ENCODE peak calls at places on chromosomes 5 and 9, in ten cellular contexts. S, J, E, F, T, Z, B, G, U and N are unnamed samples.

GRCh38 chr5:41433552-41434181 is 76.7 kb downstream of the PLCXD3 start:
- DNase-seq in U (no peak), S (no peak), T (no peak), Z (no peak), B (no peak), G (no peak), E (no peak), F (peak), J (no peak), N (no peak)

GRCh38 chr9:97503862-97504210 is 2.4 kb downstream of the TMOD1 start:
- DNase-seq in J (no peak), G (no peak), S (no peak), F (no peak), B (no peak), U (no peak), Z (no peak), T (no peak), E (no peak), N (no peak)

GRCh38 chr5:143350790-143351603 is 52.5 kb downstream of the NR3C1 start:
- DNase-seq in B (peak), F (peak), J (no peak), T (no peak), U (no peak), S (no peak), G (no peak), Z (peak), E (no peak), N (no peak)

GRCh38 chr5:144102361-144102760 is 68.1 kb downstream of the YIPF5 start:
- DNase-seq in Z (no peak), S (no peak), T (no peak), F (peak), U (no peak), J (no peak), B (no peak), G (no peak), E (no peak), N (no peak)

GRCh38 chr5:100731768-100732167 is 171.3 kb downstream of the ST8SIA4 start:
- DNase-seq in B (no peak), G (no peak), J (no peak), S (no peak), Z (no peak), T (no peak), E (no peak), F (peak), U (no peak), N (no peak)

GRCh38 chr5:9927106-9927505 is 297.0 kb upstream of the TAS2R1 start:
- DNase-seq in Z (no peak), J (no peak), G (no peak), F (peak), S (no peak), B (no peak), U (no peak), T (no peak), E (no peak), N (no peak)

GRCh38 chr5:91074615-91075014 is 308.5 kb downstream of the ARRDC3 start:
- DNase-seq in G (no peak), Z (peak), U (no peak), E (no peak), T (no peak), S (no peak), B (no peak), J (no peak), F (peak), N (no peak)

GRCh38 chr9:110969971-110970381 is 68.3 kb downstream of the LPAR1 start:
- DNase-seq in F (peak), S (no peak), T (no peak), Z (peak), E (peak), B (no peak), U (no peak), G (no peak), J (no peak), N (no peak)

GRCh38 chr9:109817146-109817845 is 37.3 kb downstream of the PALM2AKAP2 start:
- DNase-seq in T (no peak), G (no peak), E (no peak), Z (no peak), U (no peak), J (no peak), S (no peak), B (no peak), F (peak), N (no peak)

GRCh38 chr5:78569441-78569840 is 79.1 kb downstream of the LHFPL2 start:
- DNase-seq in T (no peak), G (peak), B (no peak), F (no peak), E (peak), J (peak), U (peak), S (peak), Z (peak), N (peak)

GRCh38 chr5:123549256-123549904 is 37.4 kb downstream of the CSNK1G3 start:
- DNase-seq in S (no peak), U (no peak), B (no peak), Z (no peak), E (no peak), F (no peak), T (no peak), G (no peak), J (no peak), N (no peak)

GRCh38 chr5:74040811-74041491 is 415.0 kb downstream of the ARHGEF28 start:
- DNase-seq in U (no peak), G (no peak), S (no peak), B (no peak), T (no peak), E (no peak), Z (no peak), F (peak), J (no peak), N (no peak)

GRCh38 chr5:168269950-168270349 is 21.5 kb upstream of the WWC1 start:
- DNase-seq in B (no peak), T (no peak), F (peak), E (peak), G (no peak), J (no peak), S (no peak), Z (peak), U (no peak), N (no peak)

GRCh38 chr5:136063778-136064465 is 35.1 kb downstream of the TGFBI start:
- DNase-seq in F (no peak), U (no peak), B (no peak), G (no peak), Z (no peak), T (no peak), E (no peak), S (no peak), J (no peak), N (no peak)

GRCh38 chr9:91101598-91102168 is 260.0 kb downstream of the AUH start:
- DNase-seq in Z (no peak), B (no peak), G (no peak), J (no peak), E (no peak), F (no peak), U (no peak), S (no peak), T (no peak), N (no peak)

GRCh38 chr5:150660108-150660831 is 781 bp upstream of the MYOZ3 start:
- DNase-seq in T (no peak), S (no peak), F (no peak), G (no peak), U (no peak), Z (no peak), J (no peak), B (no peak), E (peak), N (no peak)

GRCh38 chr9:128916204-128916603 is 4.6 kb upstream of the PHYHD1 start:
- DNase-seq in Z (no peak), B (no peak), S (no peak), T (peak), E (no peak), G (peak), U (no peak), F (peak), J (peak), N (peak)

GRCh38 chr9:22054076-22054475 is 45.0 kb upstream of the CDKN2B start:
- DNase-seq in J (no peak), Z (no peak), U (no peak), T (no peak), E (no peak), G (no peak), B (no peak), F (no peak), S (no peak), N (no peak)

GRCh38 chr5:178323961-178324360 is 91.4 kb upstream of the PHYKPL start:
- DNase-seq in F (no peak), Z (no peak), U (no peak), J (no peak), T (peak), E (no peak), B (no peak), S (no peak), G (no peak), N (no peak)

GRCh38 chr9:85172001-85172978 is 502.8 kb downstream of the NTRK2 start:
- DNase-seq in Z (no peak), T (no peak), J (no peak), U (peak), S (no peak), F (no peak), G (no peak), E (no peak), B (no peak), N (no peak)

GRCh38 chr9:20989923-20990341 is 41.5 kb downstream of the HACD4 start:
- DNase-seq in B (no peak), T (peak), S (no peak), U (peak), G (peak), F (no peak), Z (no peak), E (no peak), J (peak), N (peak)

GRCh38 chr5:116273458-116274242 is 188.8 kb downstream of the COMMD10 start:
- DNase-seq in G (no peak), T (no peak), F (peak), U (no peak), E (no peak), B (no peak), Z (peak), S (no peak), J (no peak), N (no peak)

GRCh38 chr9:115164511-115164974 is 46.6 kb upstream of the TNC start:
- DNase-seq in Z (peak), G (no peak), E (peak), F (peak), S (no peak), B (peak), U (no peak), T (no peak), J (peak), N (no peak)

GRCh38 chr5:5884593-5884992 is 462.1 kb downstream of the ICE1 start:
- DNase-seq in S (no peak), U (no peak), E (no peak), B (no peak), F (no peak), G (no peak), T (no peak), Z (no peak), J (no peak), N (no peak)

GRCh38 chr5:5886353-5886752 is 463.9 kb downstream of the ICE1 start:
- DNase-seq in E (no peak), T (no peak), B (no peak), J (no peak), U (no peak), F (no peak), Z (no peak), S (no peak), G (no peak), N (no peak)

GRCh38 chr5:5887818-5888217 is 465.3 kb downstream of the ICE1 start:
- DNase-seq in J (no peak), T (no peak), Z (no peak), G (no peak), E (no peak), F (no peak), B (no peak), S (no peak), U (no peak), N (no peak)

GRCh38 chr5:5885782-5886181 is 463.3 kb downstream of the ICE1 start:
- DNase-seq in E (no peak), T (no peak), S (no peak), Z (no peak), J (no peak), B (no peak), G (no peak), U (no peak), F (no peak), N (no peak)

DNA sequence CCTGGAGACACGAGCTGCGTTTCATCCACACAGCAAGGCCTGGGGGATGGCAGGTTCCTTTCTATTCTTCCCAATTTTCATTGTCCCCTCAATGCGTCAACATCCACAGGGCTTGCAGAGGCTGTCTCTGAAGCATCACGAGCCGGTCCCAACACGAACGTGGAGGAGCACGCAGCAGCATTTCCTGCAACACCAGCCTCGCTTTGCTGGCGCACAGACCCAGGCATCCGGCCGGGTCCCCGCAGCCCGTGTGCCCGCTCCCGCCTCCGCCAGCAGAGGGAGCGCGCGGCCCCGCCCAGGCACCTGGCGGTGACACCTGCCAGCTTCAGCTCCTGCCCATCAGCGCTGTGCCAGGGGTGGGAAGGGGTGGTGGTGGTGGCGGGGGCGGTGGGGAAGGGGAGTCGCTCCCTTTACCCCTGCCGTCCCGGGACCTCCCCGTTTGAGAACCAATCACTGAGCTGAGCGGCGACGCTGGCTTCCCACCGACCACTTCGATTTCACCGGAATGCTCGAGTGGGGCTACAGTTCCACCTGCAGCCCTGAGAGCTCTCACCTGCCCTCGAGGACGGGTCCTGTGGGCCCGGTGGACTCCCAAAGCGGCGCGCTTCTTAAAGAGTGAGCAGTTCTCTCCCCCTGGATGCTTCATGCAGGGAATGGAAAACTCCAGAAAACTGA is 464.5 kb downstream of the ICE1 start:
- DNase-seq in E (peak), U (no peak), B (no peak), G (peak), Z (no peak), S (peak), T (peak), J (peak), F (peak), N (peak)
- TF ChIP-seq CTCF in E (peak), U (no peak), B (no peak), G (peak), Z (no peak), S (peak), T (peak), J (peak), F (peak), N (peak)

GRCh38 chr5:127961006-127961763 is 122.4 kb upstream of the SLC12A2 start:
- DNase-seq in U (no peak), J (no peak), B (no peak), F (no peak), G (no peak), S (no peak), Z (no peak), T (no peak), E (no peak), N (no peak)

GRCh38 chr5:127963931-127964330 is 119.6 kb upstream of the SLC12A2 start:
- DNase-seq in E (no peak), T (no peak), B (no peak), F (no peak), S (no peak), Z (peak), J (no peak), G (no peak), U (no peak), N (no peak)

GRCh38 chr5:127961764-127962148 is 121.8 kb upstream of the SLC12A2 start:
- DNase-seq in E (no peak), U (no peak), B (no peak), F (no peak), T (no peak), Z (no peak), G (no peak), J (no peak), S (no peak), N (no peak)

GRCh38 chr5:127963233-127963632 is 120.3 kb upstream of the SLC12A2 start:
- DNase-seq in E (no peak), S (no peak), F (no peak), G (no peak), U (no peak), Z (no peak), T (no peak), J (no peak), B (no peak), N (no peak)

GRCh38 chr5:127962491-127962890 is 121.1 kb upstream of the SLC12A2 start:
- DNase-seq in E (no peak), B (no peak), S (no peak), F (no peak), J (no peak), U (no peak), T (no peak), G (no peak), Z (no peak), N (no peak)
- H3K4me3 ChIP-seq in E (no peak), B (no peak), S (no peak), F (no peak), J (no peak), U (no peak), T (no peak), G (no peak), Z (no peak), N (no peak)

DNA sequence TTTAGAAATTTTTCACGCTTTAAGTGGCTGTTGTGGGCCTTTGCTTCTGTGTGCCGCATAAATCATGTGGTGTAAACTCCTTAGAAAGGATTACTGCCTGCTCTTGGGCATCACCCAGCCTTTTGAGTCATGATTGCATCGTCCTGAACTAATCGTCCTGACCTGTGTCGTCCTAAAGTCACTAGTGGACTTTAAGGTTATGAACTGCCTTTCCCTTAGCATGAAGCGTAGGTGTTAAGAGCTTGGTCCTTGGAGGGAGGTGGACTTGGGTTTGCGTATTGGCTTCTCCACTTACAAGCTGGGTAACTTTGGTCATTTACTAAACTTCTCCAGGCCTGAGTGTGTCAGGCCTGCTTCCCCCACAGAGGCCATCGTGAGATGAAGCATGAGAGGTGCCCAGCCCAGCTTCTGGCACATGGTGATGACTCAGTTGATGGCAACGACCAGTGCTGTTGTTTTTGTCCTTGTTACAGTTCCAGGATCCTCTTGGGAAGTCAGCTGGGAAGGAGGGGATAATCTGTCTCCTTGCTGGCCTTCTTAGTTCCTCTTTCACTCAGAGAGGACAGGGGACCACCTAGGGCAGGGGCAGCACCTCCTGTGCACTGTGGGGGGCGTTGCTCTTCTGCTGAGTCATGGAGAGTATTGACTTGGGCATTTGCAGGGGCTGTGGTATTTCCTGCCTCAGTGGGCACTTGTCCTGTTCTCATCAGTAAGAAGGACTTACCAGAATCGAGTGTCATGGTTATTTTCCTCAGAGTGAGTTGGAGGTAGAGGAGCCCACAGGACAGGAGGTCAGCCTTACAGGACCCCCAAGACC is 54.2 kb upstream of the NCS1 start:
- DNase-seq in T (no peak), U (no peak), J (no peak), Z (peak), B (peak), E (no peak), G (no peak), S (no peak), F (peak), N (peak)
- TF ChIP-seq CTCF in T (no peak), U (no peak), J (no peak), Z (no peak), B (no peak), E (no peak), G (no peak), S (no peak), F (no peak), N (no peak)

GRCh38 chr9:134375011-134375390 is 48.7 kb downstream of the RXRA start:
- DNase-seq in E (no peak), T (no peak), F (no peak), Z (peak), J (peak), S (no peak), B (no peak), U (peak), G (peak), N (peak)
- H3K4me3 ChIP-seq in E (no peak), T (peak), F (no peak), Z (no peak), J (no peak), S (no peak), B (no peak), U (no peak), G (peak), N (peak)

GRCh38 chr9:135478858-135479468 is 619 bp upstream of the PPP1R26 start:
- DNase-seq in B (no peak), Z (peak), T (peak), E (peak), F (peak), S (peak), G (peak), J (peak), U (peak), N (no peak)
- TF ChIP-seq CTCF in B (no peak), Z (no peak), T (no peak), E (peak), F (peak), S (peak), G (peak), J (no peak), U (no peak), N (no peak)

GRCh38 chr5:122140900-122141299 is 11.6 kb downstream of the ZNF474 start:
- DNase-seq in J (no peak), S (no peak), Z (no peak), G (no peak), E (no peak), T (no peak), B (no peak), U (no peak), F (no peak), N (no peak)
- H3K4me3 ChIP-seq in J (no peak), S (no peak), Z (no peak), G (no peak), E (no peak), T (no peak), B (no peak), U (no peak), F (no peak), N (no peak)

GRCh38 chr5:59189482-59189881 is 606.6 kb downstream of the RAB3C start:
- DNase-seq in B (no peak), F (no peak), J (no peak), G (no peak), T (no peak), Z (no peak), S (peak), E (no peak), U (no peak), N (no peak)

GRCh38 chr5:59187772-59188347 is 605.0 kb downstream of the RAB3C start:
- DNase-seq in T (no peak), G (no peak), E (no peak), F (no peak), J (no peak), S (no peak), U (no peak), Z (peak), B (no peak), N (no peak)

GRCh38 chr5:59190746-59191145 is 607.9 kb downstream of the RAB3C start:
- DNase-seq in J (no peak), Z (no peak), F (no peak), T (no peak), E (no peak), S (no peak), G (no peak), U (no peak), B (no peak), N (no peak)

GRCh38 chr5:59186623-59187022 is 603.7 kb downstream of the RAB3C start:
- DNase-seq in S (no peak), F (no peak), E (no peak), B (no peak), G (no peak), Z (no peak), U (no peak), T (no peak), J (no peak), N (no peak)

GRCh38 chr5:59188415-59189225 is 605.7 kb downstream of the RAB3C start:
- DNase-seq in J (peak), G (peak), S (peak), Z (peak), B (peak), U (peak), T (peak), E (peak), F (peak), N (peak)
- TF ChIP-seq CTCF in J (peak), G (peak), S (peak), Z (peak), B (peak), U (peak), T (peak), E (peak), F (peak), N (peak)

GRCh38 chr5:531749-532315 is 7.6 kb upstream of the SLC9A3 start:
- DNase-seq in T (peak), F (no peak), G (peak), J (no peak), E (no peak), Z (no peak), U (no peak), B (no peak), S (no peak), N (peak)
- H3K4me3 ChIP-seq in T (no peak), F (no peak), G (no peak), J (no peak), E (no peak), Z (no peak), U (no peak), B (no peak), S (no peak), N (no peak)